ENCODE peak calls at places on chromosomes 3 and 15, in six cellular contexts. L is GM03348, Y is RPMI8226, H is prostate gland, J is SHP77, P is KBM-7. C is an unnamed sample.

GRCh38 chr3:72745146-72745976 is 102.9 kb downstream of the SHQ1 start:
- DNase-seq in L (no peak), Y (no peak), H (no peak), J (no peak), P (no peak), C (peak; percentile 10)

GRCh38 chr15:97521894-97522293 is 438.6 kb upstream of the ARRDC4 start:
- DNase-seq in L (no peak), Y (peak; percentile 15), H (no peak), J (no peak), P (no peak), C (no peak)

GRCh38 chr3:117898722-117899121 is 1135.9 kb downstream of the IGSF11 start:
- DNase-seq in L (no peak), Y (peak; percentile 41), H (no peak), J (no peak), P (peak; percentile 31), C (no peak)

GRCh38 chr3:170225166-170225565 is 2.9 kb downstream of the PRKCI start:
- DNase-seq in L (no peak), Y (no peak), H (no peak), J (no peak), P (no peak), C (no peak)

GRCh38 chr3:42080452-42080872 is 10.7 kb upstream of the TRAK1 start:
- DNase-seq in L (peak; percentile 40), Y (peak; percentile 62), H (no peak), J (no peak), P (no peak), C (no peak)

GRCh38 chr3:179446501-179446900 is 4.8 kb downstream of the GNB4 start:
- DNase-seq in L (peak; percentile 16), Y (peak; percentile 61), H (no peak), J (no peak), P (peak; percentile 57), C (no peak)

GRCh38 chr3:127479449-127479848 is 111.1 kb downstream of the TPRA1 start:
- DNase-seq in L (no peak), Y (no peak), H (no peak), J (peak; percentile 49), P (no peak), C (no peak)

GRCh38 chr3:170180107-170180951 is 1.2 kb downstream of the PHC3 start:
- DNase-seq in L (peak; percentile 10), Y (peak; percentile 49), H (no peak), J (no peak), P (peak; percentile 26), C (no peak)

GRCh38 chr3:31522152-31522551 is 10.6 kb upstream of the STT3B start:
- DNase-seq in L (no peak), Y (peak; percentile 28), H (no peak), J (no peak), P (peak; percentile 89), C (no peak)

GRCh38 chr15:93467327-93467726 is 378.3 kb upstream of the RGMA start:
- DNase-seq in L (no peak), Y (no peak), H (no peak), J (peak; percentile 43), P (no peak), C (peak; percentile 60)

GRCh38 chr3:193665370-193665989 is 72.5 kb downstream of the OPA1 start:
- DNase-seq in L (peak; percentile 18), Y (peak; percentile 31), H (no peak), J (no peak), P (peak; percentile 39), C (no peak)

C was measured in NCI-H510A.